ENCODE peak calls at places on chromosomes 4 and X, in nine cellular contexts. Q is cardiac muscle cell, W is endothelial cell, J is fibroblast of mammary gland, H is HFFc6, O is kidney epithelial cell, T is coronary artery, L is MCF 10A, C is H9. V is an unnamed sample.

GRCh38 chr4:82499705-82500104 is 62.1 kb downstream of the TMEM150C start:
- DNase-seq in Q (no peak), W (no peak), J (no peak), H (no peak), O (no peak), T (no peak), L (no peak), C (no peak), V (no peak)

GRCh38 chrX:22389544-22390243 is 117.0 kb downstream of the CBLL2 start:
- DNase-seq in Q (peak), W (no peak), J (peak), H (peak), O (peak), T (no peak), L (peak), C (no peak), V (peak)

GRCh38 chr4:95546236-95546635 is 2.5 kb downstream of the UNC5C start:
- DNase-seq in Q (no peak), W (no peak), J (no peak), H (no peak), O (no peak), T (no peak), L (no peak), C (no peak), V (no peak)

GRCh38 chr4:95638920-95639501 is 90.2 kb upstream of the UNC5C start:
- DNase-seq in Q (peak), W (no peak), J (no peak), H (no peak), O (no peak), T (no peak), L (peak), C (no peak), V (no peak)

GRCh38 chrX:139429913-139430312 is 100.6 kb upstream of the F9 start:
- DNase-seq in Q (no peak), W (no peak), J (peak), H (no peak), O (no peak), T (no peak), L (peak), C (no peak), V (no peak)

GRCh38 chr4:7295201-7295916 is 103.0 kb downstream of the SORCS2 start:
- DNase-seq in Q (peak), W (no peak), J (peak), H (no peak), O (no peak), T (no peak), L (no peak), C (no peak), V (no peak)

GRCh38 chr4:152258804-152259708 is 276.8 kb downstream of the FBXW7 start:
- DNase-seq in Q (peak), W (no peak), J (peak), H (peak), O (peak), T (no peak), L (peak), C (no peak), V (peak)

GRCh38 chr4:41977709-41978108 is 3.8 kb upstream of the DCAF4L1 start:
- DNase-seq in Q (peak), W (no peak), J (peak), H (no peak), O (no peak), T (no peak), L (no peak), C (no peak), V (no peak)

GRCh38 chr4:165101641-165102040 is 11.0 kb downstream of the TMEM192 start:
- DNase-seq in Q (no peak), W (no peak), J (no peak), H (no peak), O (no peak), T (no peak), L (no peak), C (no peak), V (no peak)

GRCh38 chr4:147755567-147756295 is 23.8 kb downstream of the ARHGAP10 start:
- DNase-seq in Q (peak), W (no peak), J (peak), H (no peak), O (no peak), T (no peak), L (no peak), C (no peak), V (peak)

GRCh38 chr4:118811008-118811764 is 24.7 kb downstream of the SEC24D start:
- DNase-seq in Q (peak), W (no peak), J (peak), H (peak), O (no peak), T (no peak), L (peak), C (no peak), V (peak)

GRCh38 chr4:26020083-26020668 is 106.2 kb downstream of the SMIM20 start:
- DNase-seq in Q (peak), W (no peak), J (peak), H (peak), O (no peak), T (no peak), L (peak), C (no peak), V (peak)

GRCh38 chr4:182144621-182145359 is 98.4 kb upstream of the TENM3 start:
- DNase-seq in Q (no peak), W (peak), J (peak), H (no peak), O (no peak), T (no peak), L (peak), C (peak), V (peak)

GRCh38 chr4:2009651-2010233 is 968 bp upstream of the NELFA start:
- DNase-seq in Q (peak), W (peak), J (peak), H (peak), O (peak), T (no peak), L (peak), C (peak), V (peak)

GRCh38 chr4:154084864-154085263 is 296.0 kb upstream of the SFRP2 start:
- DNase-seq in Q (no peak), W (no peak), J (peak), H (no peak), O (peak), T (no peak), L (peak), C (no peak), V (no peak)

GRCh38 chr4:84493092-84493850 is 5.8 kb downstream of the NKX6-1 start:
- DNase-seq in Q (peak), W (peak), J (peak), H (peak), O (no peak), T (no peak), L (no peak), C (peak), V (peak)

GRCh38 chrX:13101439-13102139 is 57.2 kb upstream of the FAM9C start:
- DNase-seq in Q (peak), W (no peak), J (peak), H (peak), O (peak), T (peak), L (peak), C (no peak), V (peak)

GRCh38 chrX:100654256-100654655 is 10.3 kb downstream of the SRPX2 start:
- DNase-seq in Q (peak), W (no peak), J (peak), H (peak), O (no peak), T (no peak), L (peak), C (peak), V (no peak)

GRCh38 chr4:36054750-36055467 is 189.4 kb downstream of the ARAP2 start:
- DNase-seq in Q (no peak), W (no peak), J (no peak), H (no peak), O (no peak), T (no peak), L (peak), C (no peak), V (peak)

GRCh38 chr4:177064724-177065394 is 244.8 kb upstream of the NEIL3 start:
- DNase-seq in Q (no peak), W (no peak), J (no peak), H (no peak), O (no peak), T (no peak), L (no peak), C (no peak), V (no peak)

GRCh38 chrX:40155617-40156471 is 58.1 kb upstream of the BCOR start:
- DNase-seq in Q (no peak), W (no peak), J (no peak), H (no peak), O (no peak), T (no peak), L (no peak), C (no peak), V (no peak)

GRCh38 chr4:57378766-57379165 is 268.6 kb upstream of the IGFBP7 start:
- DNase-seq in Q (peak), W (no peak), J (peak), H (no peak), O (no peak), T (no peak), L (peak), C (no peak), V (peak)

GRCh38 chrX:130082244-130083106 is 27.8 kb downstream of the ELF4 start:
- DNase-seq in Q (peak), W (no peak), J (no peak), H (no peak), O (no peak), T (no peak), L (no peak), C (no peak), V (no peak)

GRCh38 chrX:38085797-38086196 is 79.4 kb downstream of the SYTL5 start:
- DNase-seq in Q (no peak), W (no peak), J (no peak), H (no peak), O (no peak), T (no peak), L (no peak), C (no peak), V (no peak)

GRCh38 chrX:71458866-71459265 is 74.0 kb upstream of the OGT start:
- DNase-seq in Q (no peak), W (no peak), J (no peak), H (no peak), O (no peak), T (no peak), L (no peak), C (no peak), V (no peak)

GRCh38 chrX:129097668-129098067 is 425.6 kb downstream of the SMARCA1 start:
- DNase-seq in Q (no peak), W (no peak), J (no peak), H (no peak), O (no peak), T (no peak), L (no peak), C (no peak), V (no peak)

GRCh38 chr4:125254111-125254510 is 60.6 kb upstream of the FAT4 start:
- DNase-seq in Q (peak), W (no peak), J (peak), H (peak), O (no peak), T (no peak), L (no peak), C (no peak), V (peak)

GRCh38 chr4:71020611-71021010 is 27.2 kb downstream of the DCK start:
- DNase-seq in Q (peak), W (no peak), J (no peak), H (no peak), O (no peak), T (no peak), L (no peak), C (no peak), V (peak)

GRCh38 chrX:72100824-72101351 is 30.8 kb downstream of the RTL5 start:
- DNase-seq in Q (no peak), W (no peak), J (no peak), H (no peak), O (no peak), T (no peak), L (peak), C (no peak), V (no peak)

GRCh38 chrX:17735396-17735795 is 1.9 kb upstream of the SCML1 start:
- DNase-seq in Q (no peak), W (no peak), J (no peak), H (peak), O (no peak), T (no peak), L (no peak), C (no peak), V (no peak)

GRCh38 chr4:155207534-155208257 is 740 bp upstream of the NPY2R start:
- DNase-seq in Q (peak), W (peak), J (peak), H (no peak), O (no peak), T (no peak), L (no peak), C (peak), V (peak)

GRCh38 chr4:89765966-89766365 is 71.0 kb downstream of the SNCA start:
- DNase-seq in Q (peak), W (no peak), J (peak), H (peak), O (no peak), T (no peak), L (peak), C (no peak), V (peak)

GRCh38 chrX:153778684-153779101 is 2.1 kb upstream of the SRPK3 start:
- DNase-seq in Q (no peak), W (no peak), J (no peak), H (no peak), O (no peak), T (no peak), L (no peak), C (no peak), V (no peak)
- TF ChIP-seq CTCF in Q (no peak), W (no peak), J (no peak), H (peak), O (no peak), T (no peak), L (no peak), C (peak), V (no peak)

GRCh38 chrX:16666541-16666940 is 16.6 kb downstream of the S100G start:
- DNase-seq in Q (no peak), W (no peak), J (peak), H (peak), O (peak), T (no peak), L (no peak), C (no peak), V (peak)

GRCh38 chrX:16664059-16664458 is 14.1 kb downstream of the S100G start:
- DNase-seq in Q (no peak), W (no peak), J (peak), H (peak), O (no peak), T (no peak), L (no peak), C (no peak), V (peak)

GRCh38 chrX:16662402-16662801 is 12.4 kb downstream of the S100G start:
- DNase-seq in Q (no peak), W (no peak), J (no peak), H (no peak), O (no peak), T (no peak), L (no peak), C (no peak), V (no peak)

GRCh38 chrX:16665089-16665488 is 15.1 kb downstream of the S100G start:
- DNase-seq in Q (peak), W (no peak), J (peak), H (peak), O (no peak), T (no peak), L (peak), C (no peak), V (peak)

DNA sequence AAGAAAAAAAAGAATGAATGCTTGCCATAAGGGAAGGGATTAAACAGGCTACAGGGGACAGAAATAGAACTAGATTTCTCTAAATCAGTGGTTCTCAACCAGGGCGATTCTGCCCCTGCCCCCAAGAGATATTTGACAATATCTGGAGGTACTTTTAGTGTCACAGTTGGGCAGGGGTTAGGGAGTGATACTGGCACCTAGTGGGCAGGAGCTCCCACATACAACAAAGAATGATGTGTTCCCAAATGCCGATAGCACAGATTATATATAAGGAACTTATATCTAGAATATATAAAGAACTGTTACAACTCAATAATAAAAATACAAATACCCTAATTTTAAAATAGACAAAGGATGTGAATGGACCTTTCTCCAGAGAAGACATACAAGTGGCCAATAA is 14.7 kb downstream of the S100G start:
- DNase-seq in Q (no peak), W (no peak), J (no peak), H (no peak), O (no peak), T (no peak), L (no peak), C (no peak), V (no peak)
- TF ChIP-seq CTCF in Q (no peak), W (no peak), J (peak), H (no peak), O (no peak), T (no peak), L (no peak), C (peak), V (peak)

DNA sequence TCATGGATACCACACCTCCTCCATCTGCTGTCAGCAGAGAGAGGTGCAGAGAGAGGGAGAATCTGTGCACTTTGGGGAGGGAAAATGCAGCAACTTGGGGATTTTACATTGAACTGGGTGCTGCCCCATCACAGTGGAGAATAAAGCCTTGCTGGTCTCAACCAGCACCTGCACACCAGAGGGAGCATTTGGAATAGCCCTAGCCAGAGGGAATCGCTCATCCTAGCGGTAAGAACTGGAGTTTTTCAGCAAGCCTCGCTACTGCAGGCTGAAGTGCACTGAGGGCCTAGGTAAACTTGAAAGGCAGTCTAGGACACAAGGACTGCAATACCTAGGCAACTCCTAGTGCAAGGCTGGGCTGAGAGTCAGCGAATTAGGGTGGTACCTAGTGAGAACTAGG is 148.7 kb downstream of the KDR start:
- DNase-seq in Q (no peak), W (peak), J (no peak), H (no peak), O (no peak), T (no peak), L (no peak), C (peak), V (no peak)
- TF ChIP-seq CTCF in Q (no peak), W (no peak), J (no peak), H (no peak), O (no peak), T (no peak), L (no peak), C (peak), V (peak)

GRCh38 chr4:16752150-16752549 is 146.3 kb downstream of the LDB2 start:
- DNase-seq in Q (peak), W (no peak), J (peak), H (peak), O (no peak), T (no peak), L (peak), C (no peak), V (peak)
- TF ChIP-seq CTCF in Q (peak), W (peak), J (peak), H (peak), O (no peak), T (no peak), L (no peak), C (peak), V (peak)